ENCODE peak calls at places on chromosomes 16 and 17, in nine cellular contexts. J is M059J; D is stimulated activated CD4-positive, alpha-beta T cell treated with anti-CD3 and anti-CD28 coated beads, Interleukin-15, amount 100 ng/mL, for 1 hour; I is ELR; W is activated CD8-positive, alpha-beta memory T cell treated with anti-CD3 and anti-CD28 coated beads, Interleukin-2, amount 10 ng/mL, durations not matched to agents 7 days and 5 days; M is T-helper 1 cell; K is heart right ventricle; E is cerebellar cortex; T is G401. F is an unnamed sample.

GRCh38 chr16:56732366-56732765 is 2.4 kb downstream of the NUP93 start:
- DNase-seq in J (no peak), D (no peak), I (no peak), W (no peak), M (no peak), K (no peak), E (no peak), T (no peak), F (no peak)

GRCh38 chr16:81035975-81036750 is 521 bp downstream of the ATMIN start:
- DNase-seq in J (peak; percentile 31), D (peak; percentile 22), I (peak; percentile 60), W (peak; percentile 61), M (peak; percentile 32), K (peak; percentile 12), E (peak; percentile 15), T (peak; percentile 25), F (peak; percentile 52)

GRCh38 chr16:83115491-83116232 is 488.9 kb downstream of the CDH13 start:
- DNase-seq in J (no peak), D (no peak), I (no peak), W (no peak), M (no peak), K (no peak), E (no peak), T (no peak), F (no peak)

GRCh38 chr16:72858611-72859493 is 189.1 kb downstream of the ZFHX3 start:
- DNase-seq in J (no peak), D (no peak), I (no peak), W (no peak), M (no peak), K (no peak), E (no peak), T (no peak), F (no peak)

GRCh38 chr16:83742076-83742475 is 65.7 kb upstream of the HSBP1 start:
- DNase-seq in J (no peak), D (no peak), I (no peak), W (no peak), M (no peak), K (no peak), E (no peak), T (peak; percentile 6), F (no peak)

GRCh38 chr16:85648782-85649181 is 35.7 kb downstream of the GSE1 start:
- DNase-seq in J (no peak), D (no peak), I (no peak), W (no peak), M (no peak), K (no peak), E (no peak), T (no peak), F (no peak)

GRCh38 chr16:22721497-22722100 is 92.4 kb upstream of the HS3ST2 start:
- DNase-seq in J (no peak), D (no peak), I (no peak), W (no peak), M (no peak), K (peak; percentile 5), E (no peak), T (no peak), F (no peak)

GRCh38 chr17:36506831-36507230 is 20.4 kb downstream of the ZNHIT3 start:
- DNase-seq in J (no peak), D (no peak), I (no peak), W (no peak), M (no peak), K (no peak), E (no peak), T (no peak), F (no peak)

GRCh38 chr17:61997649-61998048 is 67.4 kb downstream of the MED13 start:
- DNase-seq in J (peak; percentile 70), D (no peak), I (peak; percentile 37), W (no peak), M (no peak), K (no peak), E (no peak), T (no peak), F (no peak)

GRCh38 chr16:90044111-90044551 is 24.9 kb upstream of the DBNDD1 start:
- DNase-seq in J (peak; percentile 67), D (no peak), I (no peak), W (no peak), M (no peak), K (no peak), E (no peak), T (no peak), F (no peak)

GRCh38 chr17:79627766-79628690 is 17.2 kb upstream of the RBFOX3 start:
- DNase-seq in J (no peak), D (no peak), I (no peak), W (peak; percentile 26), M (no peak), K (peak; percentile 1), E (no peak), T (no peak), F (no peak)

GRCh38 chr17:50474523-50474922 is 4.1 kb upstream of the RSAD1 start:
- DNase-seq in J (no peak), D (no peak), I (no peak), W (no peak), M (no peak), K (no peak), E (peak; percentile 38), T (peak; percentile 47), F (no peak)

GRCh38 chr17:41404024-41404651 is 6.7 kb upstream of the KRT31 start:
- DNase-seq in J (peak; percentile 100), D (no peak), I (peak; percentile 99), W (peak; percentile 62), M (no peak), K (peak; percentile 13), E (no peak), T (no peak), F (no peak)

GRCh38 chr17:32302860-32303649 is 37.4 kb downstream of the RHBDL3 start:
- DNase-seq in J (no peak), D (no peak), I (no peak), W (no peak), M (no peak), K (no peak), E (no peak), T (no peak), F (no peak)